ENCODE peak calls at places on chromosomes 3 and 15, in four cellular contexts. L is transverse colon, K is fibroblast of lung, T is right atrium auricular region. S is an unnamed sample.
A peak's percentile ranks its signal among the peaks of the same experiment; 100 is the strongest.

GRCh38 chr3:177978948-177979347 is 557.3 kb upstream of the KCNMB2 start:
- DNase-seq in L (no peak), K (no peak), T (no peak), S (no peak)

GRCh38 chr3:22523925-22524324 is 679.2 kb upstream of the UBE2E2 start:
- DNase-seq in L (no peak), K (no peak), T (no peak), S (no peak)

GRCh38 chr3:125374501-125374995 is 577 bp downstream of the ZNF148 start:
- DNase-seq in L (peak; percentile 43), K (peak; percentile 60), T (no peak), S (no peak)

GRCh38 chr3:141810161-141810560 is 47.0 kb downstream of the GRK7 start:
- DNase-seq in L (no peak), K (no peak), T (no peak), S (no peak)

GRCh38 chr3:188607810-188608209 is 453.9 kb downstream of the LPP start:
- DNase-seq in L (no peak), K (peak; percentile 17), T (no peak), S (no peak)

GRCh38 chr15:50764331-50765201 is 940 bp downstream of the SPPL2A start:
- DNase-seq in L (no peak), K (peak; percentile 33), T (no peak), S (no peak)

GRCh38 chr3:97914390-97914789 is 57.8 kb downstream of the RIOX2 start:
- DNase-seq in L (no peak), K (peak; percentile 31), T (no peak), S (peak; percentile 43)

GRCh38 chr15:80367094-80367493 is 37.1 kb upstream of the ARNT2 start:
- DNase-seq in L (no peak), K (no peak), T (no peak), S (no peak)

GRCh38 chr3:34938784-34939183 is 700.5 kb upstream of the ARPP21 start:
- DNase-seq in L (no peak), K (no peak), T (no peak), S (no peak)

GRCh38 chr3:52811452-52812011 is 16.9 kb downstream of the ITIH3 start:
- DNase-seq in L (no peak), K (no peak), T (no peak), S (no peak)

GRCh38 chr15:70509282-70510272 is 253.8 kb downstream of the UACA start:
- DNase-seq in L (no peak), K (no peak), T (no peak), S (no peak)

GRCh38 chr3:42709621-42710020 is 7.0 kb upstream of the HHATL start:
- DNase-seq in L (no peak), K (no peak), T (no peak), S (no peak)

GRCh38 chr15:80856809-80857377 is 77.7 kb downstream of the CEMIP start:
- DNase-seq in L (peak; percentile 73), K (peak; percentile 47), T (no peak), S (peak; percentile 89)

GRCh38 chr3:171854649-171855305 is 11.6 kb downstream of the TMEM212 start:
- DNase-seq in L (no peak), K (no peak), T (no peak), S (no peak)

GRCh38 chr3:71089271-71089670 is 494.3 kb downstream of the FOXP1 start:
- DNase-seq in L (no peak), K (no peak), T (no peak), S (no peak)

GRCh38 chr3:147267431-147267830 is 138.9 kb downstream of the ZIC4 start:
- DNase-seq in L (no peak), K (peak; percentile 15), T (no peak), S (no peak)

GRCh38 chr3:2921903-2922302 is 188.3 kb downstream of the IL5RA start:
- DNase-seq in L (no peak), K (peak; percentile 1), T (no peak), S (no peak)

GRCh38 chr3:42593635-42594034 is 3.0 kb downstream of the SS18L2 start:
- DNase-seq in L (no peak), K (no peak), T (no peak), S (no peak)

GRCh38 chr15:45637552-45638033 is 2.8 kb downstream of the SQOR start:
- DNase-seq in L (peak; percentile 71), K (peak; percentile 84), T (no peak), S (peak; percentile 42)

GRCh38 chr3:8621872-8622271 is 22.7 kb downstream of the SSUH2 start:
- DNase-seq in L (peak; percentile 21), K (peak; percentile 92), T (peak; percentile 81), S (no peak)

GRCh38 chr15:88255496-88256171 is 905 bp downstream of the NTRK3 start:
- DNase-seq in L (no peak), K (peak; percentile 77), T (no peak), S (no peak)

GRCh38 chr3:195914648-195915473 is 6.5 kb upstream of the TNK2 start:
- DNase-seq in L (peak; percentile 94), K (peak; percentile 96), T (peak; percentile 97), S (peak; percentile 96)

GRCh38 chr15:41951571-41951970 is 20.8 kb downstream of the EHD4 start:
- DNase-seq in L (no peak), K (no peak), T (peak; percentile 50), S (no peak)

GRCh38 chr3:71258116-71258515 is 325.4 kb downstream of the FOXP1 start:
- DNase-seq in L (no peak), K (peak; percentile 97), T (no peak), S (no peak)

GRCh38 chr15:57358611-57359010 is 17.7 kb upstream of the CGNL1 start:
- DNase-seq in L (no peak), K (no peak), T (no peak), S (no peak)

GRCh38 chr3:126390201-126390600 is 4.5 kb upstream of the CFAP100 start:
- DNase-seq in L (no peak), K (no peak), T (no peak), S (no peak)

GRCh38 chr3:94862703-94863102 is 799.8 kb downstream of the NSUN3 start:
- DNase-seq in L (no peak), K (peak; percentile 5), T (no peak), S (peak; percentile 14)

GRCh38 chr15:40430271-40430805 is 10.4 kb upstream of the BAHD1 start:
- DNase-seq in L (peak; percentile 69), K (peak; percentile 32), T (no peak), S (no peak)

GRCh38 chr3:70516081-70516480 is 203.6 kb upstream of the MDFIC2 start:
- DNase-seq in L (no peak), K (no peak), T (no peak), S (no peak)

GRCh38 chr3:171977860-171978259 is 61.5 kb upstream of the FNDC3B start:
- DNase-seq in L (no peak), K (no peak), T (no peak), S (no peak)

GRCh38 chr15:52651868-52652267 is 27.3 kb downstream of the ATOSA start:
- DNase-seq in L (peak; percentile 65), K (peak; percentile 97), T (peak; percentile 74), S (peak; percentile 98)

GRCh38 chr3:132180337-132180791 is 136.8 kb upstream of the ACP3 start:
- DNase-seq in L (no peak), K (peak; percentile 47), T (no peak), S (peak; percentile 98)

GRCh38 chr15:49055630-49056029 is 9.4 kb upstream of the SECISBP2L start:
- DNase-seq in L (no peak), K (no peak), T (no peak), S (no peak)
- H3K4me3 ChIP-seq in L (no peak overlapping the region), K (no peak overlapping the region), T (no peak overlapping the region), S (no peak overlapping the region)

GRCh38 chr3:128168830-128169229 is 15.5 kb downstream of the EEFSEC start:
- DNase-seq in L (no peak), K (no peak), T (no peak), S (no peak)

GRCh38 chr3:128173849-128174248 is 20.6 kb downstream of the EEFSEC start:
- DNase-seq in L (no peak), K (no peak), T (no peak), S (no peak)

GRCh38 chr3:128167973-128168674 is 14.8 kb downstream of the EEFSEC start:
- DNase-seq in L (no peak), K (no peak), T (no peak), S (no peak)

GRCh38 chr3:128173241-128173640 is 20.0 kb downstream of the EEFSEC start:
- DNase-seq in L (no peak), K (no peak), T (no peak), S (no peak)

DNA sequence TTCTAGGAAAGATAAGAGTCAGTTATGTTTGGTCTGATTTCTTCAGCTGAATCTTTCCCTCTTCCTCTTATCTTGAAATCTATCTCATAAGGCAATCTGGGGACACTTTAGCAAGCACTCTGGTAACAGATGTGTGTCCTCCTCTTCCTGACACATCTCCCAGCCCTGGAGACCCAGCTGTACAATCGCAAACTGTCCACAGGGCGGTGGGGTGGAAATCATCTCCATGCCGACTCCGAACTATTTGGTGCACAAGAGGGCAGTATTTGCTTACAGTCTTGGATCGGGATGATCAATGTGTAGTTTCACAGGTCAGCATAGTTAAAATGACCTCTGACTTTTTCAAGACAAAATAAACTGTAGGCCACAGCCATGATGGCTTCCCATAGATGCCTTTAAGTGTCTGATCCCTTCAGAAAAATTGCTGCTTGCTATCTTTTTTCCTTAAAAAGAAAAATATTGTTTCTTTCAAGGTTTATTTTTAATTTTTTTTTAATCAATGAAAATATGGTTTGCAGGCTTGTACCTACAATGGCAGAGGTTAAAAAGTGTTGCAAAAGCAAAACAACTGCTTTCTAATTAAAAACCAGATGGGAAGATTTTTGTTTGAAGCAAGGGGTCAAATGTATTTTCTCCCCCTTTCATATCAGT is 17.7 kb downstream of the EEFSEC start:
- DNase-seq in L (peak; percentile 47), K (peak; percentile 71), T (peak; percentile 74), S (peak; percentile 85)
- TF ChIP-seq CTCF in L (peak; percentile 51), K (peak; percentile 99), T (peak; percentile 82), S (peak; percentile 99)

DNA sequence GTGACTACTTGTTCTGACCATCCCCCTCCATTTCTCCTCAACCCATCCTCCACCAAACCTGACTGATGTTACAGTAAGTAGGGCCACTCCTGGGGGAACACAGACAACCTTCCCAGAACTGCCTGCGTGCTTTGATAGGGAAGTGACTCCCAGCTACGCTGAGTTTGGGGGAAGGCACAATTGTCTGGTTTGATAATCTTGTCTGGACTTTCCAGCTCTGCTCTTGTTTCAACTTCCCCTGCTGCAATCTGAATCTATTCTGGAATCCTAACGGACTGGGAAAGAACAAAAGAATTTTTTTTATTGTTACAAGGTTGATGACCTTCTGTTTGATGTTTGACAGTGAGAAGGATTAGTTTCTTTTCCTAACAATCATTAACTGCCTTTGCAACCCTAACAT is 895.6 kb downstream of the ROBO1 start:
- DNase-seq in L (no peak), K (peak; percentile 68), T (no peak), S (no peak)
- H3K4me3 ChIP-seq in L (no peak overlapping the region), K (no peak overlapping the region), T (no peak overlapping the region), S (no peak overlapping the region)

GRCh38 chr3:44554626-44555592 is at the start of gene ZKSCAN7:
- DNase-seq in L (peak; percentile 44), K (peak; percentile 63), T (peak; percentile 62), S (no peak)
- TF ChIP-seq CTCF in L (no peak), K (peak; percentile 11), T (peak; percentile 28), S (no peak)

DNA sequence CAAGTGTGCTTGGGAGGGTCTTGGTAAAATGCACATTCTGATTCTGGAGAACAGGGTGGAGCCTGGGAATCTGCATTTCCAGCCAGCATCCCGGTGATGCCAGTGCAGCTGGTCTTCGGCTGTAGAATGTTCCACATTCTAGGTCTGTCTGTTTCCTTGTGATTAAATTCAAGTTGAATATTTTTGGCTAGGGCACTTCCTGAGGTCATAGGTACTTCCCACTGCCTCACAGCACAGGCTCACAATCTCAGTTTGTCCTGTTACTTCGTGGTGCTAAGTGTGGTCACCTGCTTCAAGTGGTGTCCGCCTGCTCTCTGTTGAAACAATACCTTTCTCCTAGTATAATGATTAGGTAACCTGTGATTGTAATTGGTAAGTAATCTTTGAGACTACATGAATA is 40.1 kb downstream of the FLNB start:
- DNase-seq in L (no peak), K (peak; percentile 65), T (no peak), S (no peak)
- H3K4me3 ChIP-seq in L (no peak overlapping the region), K (no peak overlapping the region), T (no peak overlapping the region), S (no peak overlapping the region)